ENCODE peak calls at places on chromosomes 5 and 9, in eight cellular contexts. P is activated T-helper 9 cell treated with anti-CD3 and anti-CD28 coated beads, Interleukin-2, amount 50 U/mL, for 16 hours; O is Calu3; C is occipital lobe; E is body of pancreas; U is cardiac muscle cell; N is aorta; X is keratinocyte. Z is an unnamed sample.

GRCh38 chr5:94335936-94336335 is 282.5 kb downstream of the KIAA0825 start:
- DNase-seq in P (no peak), O (no peak), C (no peak), E (no peak), U (no peak), N (no peak), X (no peak), Z (no peak)

GRCh38 chr9:114588671-114589526 is 1.3 kb downstream of the ATP6V1G1 start:
- DNase-seq in P (no peak), O (no peak), C (no peak), E (no peak), U (no peak), N (no peak), X (no peak), Z (no peak)

GRCh38 chr5:167658890-167659289 is 632.6 kb upstream of the WWC1 start:
- DNase-seq in P (no peak), O (no peak), C (no peak), E (no peak), U (no peak), N (no peak), X (no peak), Z (no peak)

GRCh38 chr5:53479656-53480473 is 564 bp upstream of the FST start:
- DNase-seq in P (no peak), O (peak), C (no peak), E (peak), U (peak), N (peak), X (no peak), Z (peak)

GRCh38 chr5:59999056-59999455 is 105.5 kb upstream of the PDE4D start:
- DNase-seq in P (no peak), O (no peak), C (no peak), E (no peak), U (peak), N (no peak), X (no peak), Z (no peak)

GRCh38 chr9:11023201-11023600 is 410.4 kb upstream of the PTPRD start:
- DNase-seq in P (no peak), O (no peak), C (no peak), E (no peak), U (no peak), N (no peak), X (no peak), Z (no peak)

GRCh38 chr9:132582786-132583583 is 579 bp downstream of the BARHL1 start:
- DNase-seq in P (no peak), O (no peak), C (no peak), E (no peak), U (no peak), N (no peak), X (no peak), Z (no peak)

GRCh38 chr5:58759745-58760144 is 176.9 kb downstream of the RAB3C start:
- DNase-seq in P (no peak), O (no peak), C (no peak), E (no peak), U (no peak), N (no peak), X (no peak), Z (no peak)

GRCh38 chr9:113720495-113720894 is 155.6 kb upstream of the ZNF618 start:
- DNase-seq in P (no peak), O (no peak), C (no peak), E (no peak), U (no peak), N (no peak), X (no peak), Z (no peak)

GRCh38 chr5:149549461-149550266 is 1.6 kb downstream of the CSNK1A1 start:
- DNase-seq in P (peak), O (peak), C (peak), E (no peak), U (peak), N (no peak), X (no peak), Z (peak)

GRCh38 chr5:112388739-112389138 is 30.3 kb downstream of the EPB41L4A start:
- DNase-seq in P (no peak), O (no peak), C (no peak), E (no peak), U (no peak), N (no peak), X (no peak), Z (no peak)

GRCh38 chr5:64207978-64208377 is 42.3 kb downstream of the RNF180 start:
- DNase-seq in P (no peak), O (peak), C (no peak), E (no peak), U (no peak), N (no peak), X (no peak), Z (no peak)

GRCh38 chr9:94281101-94281500 is 22.0 kb downstream of the ZNF169 start:
- DNase-seq in P (no peak), O (no peak), C (no peak), E (no peak), U (no peak), N (no peak), X (no peak), Z (no peak)

GRCh38 chr9:109448223-109448622 is 49.9 kb downstream of the PTPN3 start:
- DNase-seq in P (no peak), O (no peak), C (no peak), E (no peak), U (no peak), N (no peak), X (no peak), Z (no peak)

GRCh38 chr5:75052461-75053285 is at the start of gene GCNT4:
- DNase-seq in P (no peak), O (peak), C (no peak), E (peak), U (peak), N (peak), X (no peak), Z (peak)

GRCh38 chr9:12719431-12719830 is 26.2 kb downstream of the TYRP1 start:
- DNase-seq in P (no peak), O (no peak), C (no peak), E (no peak), U (peak), N (no peak), X (no peak), Z (no peak)

GRCh38 chr9:136545065-136545965 is 533 bp downstream of the NOTCH1 start:
- DNase-seq in P (peak), O (peak), C (no peak), E (no peak), U (no peak), N (no peak), X (no peak), Z (peak)

GRCh38 chr9:95239071-95239470 is 78.4 kb downstream of the FANCC start:
- DNase-seq in P (no peak), O (no peak), C (no peak), E (no peak), U (no peak), N (no peak), X (no peak), Z (no peak)

GRCh38 chr9:106058460-106058859 is 364.1 kb downstream of the TMEM38B start:
- DNase-seq in P (no peak), O (no peak), C (no peak), E (no peak), U (no peak), N (no peak), X (no peak), Z (no peak)

GRCh38 chr9:108278341-108278740 is 577.4 kb downstream of the ACTL7B start:
- DNase-seq in P (no peak), O (no peak), C (no peak), E (no peak), U (no peak), N (no peak), X (no peak), Z (no peak)

GRCh38 chr5:126877011-126877410 is 100.1 kb downstream of the LMNB1 start:
- DNase-seq in P (no peak), O (no peak), C (no peak), E (no peak), U (no peak), N (no peak), X (no peak), Z (no peak)

GRCh38 chr5:146758898-146759297 is 119.7 kb downstream of the PPP2R2B start:
- DNase-seq in P (no peak), O (no peak), C (no peak), E (no peak), U (no peak), N (no peak), X (no peak), Z (no peak)

GRCh38 chr9:15206949-15207696 is 99.9 kb downstream of the TTC39B start:
- DNase-seq in P (no peak), O (no peak), C (no peak), E (no peak), U (no peak), N (no peak), X (no peak), Z (no peak)

GRCh38 chr9:121440265-121440664 is 59.4 kb downstream of the GGTA1 start:
- DNase-seq in P (no peak), O (no peak), C (no peak), E (no peak), U (peak), N (no peak), X (no peak), Z (no peak)

GRCh38 chr9:109908459-109909390 is 128.7 kb downstream of the PALM2AKAP2 start:
- DNase-seq in P (no peak), O (no peak), C (no peak), E (no peak), U (no peak), N (no peak), X (no peak), Z (no peak)

GRCh38 chr5:98940586-98940985 is 11.8 kb upstream of the CHD1 start:
- DNase-seq in P (no peak), O (no peak), C (no peak), E (no peak), U (no peak), N (no peak), X (no peak), Z (no peak)

GRCh38 chr5:40288791-40289475 is 390.8 kb upstream of the PTGER4 start:
- DNase-seq in P (no peak), O (no peak), C (no peak), E (no peak), U (no peak), N (no peak), X (no peak), Z (no peak)

GRCh38 chr9:93623736-93624135 is 47.4 kb downstream of the PHF2 start:
- DNase-seq in P (no peak), O (no peak), C (no peak), E (no peak), U (no peak), N (no peak), X (no peak), Z (no peak)

GRCh38 chr9:2599896-2600295 is 21.7 kb upstream of the VLDLR start:
- DNase-seq in P (no peak), O (no peak), C (no peak), E (no peak), U (no peak), N (no peak), X (no peak), Z (no peak)

Z was measured in head of caudate nucleus.